ENCODE peak calls at places on chromosomes 11 and 22, in four cellular contexts. X is cardiac fibroblast, E is psoas muscle, L is GM03348. I is an unnamed sample.

GRCh38 chr11:30046211-30046945 is 29.5 kb upstream of the KCNA4 start:
- DNase-seq in E (no peak), L (no peak), X (no peak), I (no peak)

GRCh38 chr11:3614742-3615171 is 27.0 kb downstream of the ART5 start:
- DNase-seq in L (no peak), X (no peak), E (peak), I (no peak)

GRCh38 chr11:109236696-109237095 is 185.3 kb upstream of the C11orf87 start:
- DNase-seq in E (no peak), X (peak), L (peak), I (no peak)

GRCh38 chr11:111555255-111555654 is 14.7 kb downstream of the LAYN start:
- DNase-seq in X (no peak), E (no peak), L (no peak), I (no peak)

GRCh38 chr11:131503017-131503416 is 132.6 kb downstream of the NTM start:
- DNase-seq in E (no peak), X (no peak), L (no peak), I (no peak)

GRCh38 chr11:117832511-117832910 is 8.0 kb upstream of the FXYD2 start:
- DNase-seq in E (no peak), L (no peak), X (no peak), I (no peak)

GRCh38 chr11:115132829-115133228 is 371.4 kb downstream of the CADM1 start:
- DNase-seq in L (no peak), E (no peak), X (no peak), I (no peak)

GRCh38 chr11:66070604-66071325 is 693 bp downstream of the PACS1 start:
- DNase-seq in X (peak), L (peak), E (peak), I (no peak)

GRCh38 chr11:113091578-113091844 is 130.3 kb downstream of the NCAM1 start:
- DNase-seq in L (no peak), X (peak), E (no peak), I (no peak)

GRCh38 chr22:42880815-42881214 is 23.7 kb upstream of the ARFGAP3 start:
- DNase-seq in X (no peak), E (no peak), L (no peak), I (no peak)

GRCh38 chr11:81135570-81135969 is 1598.1 kb downstream of the FAM181B start:
- DNase-seq in L (no peak), E (no peak), X (no peak), I (no peak)

GRCh38 chr22:47289316-47289985 is 527.0 kb downstream of the TBC1D22A start:
- DNase-seq in E (peak), X (no peak), L (no peak), I (no peak)

GRCh38 chr11:2512431-2513407 is 67.9 kb downstream of the KCNQ1 start:
- DNase-seq in L (no peak), E (peak), X (no peak), I (no peak)

GRCh38 chr22:19705181-19705934 is 8.9 kb upstream of the SEPTIN5 start:
- DNase-seq in X (no peak), L (no peak), E (peak), I (no peak)

GRCh38 chr11:66365166-66365565 is 6.4 kb downstream of the SLC29A2 start:
- DNase-seq in L (no peak), E (peak), X (no peak), I (no peak)

GRCh38 chr22:30453731-30454510 is 17.9 kb downstream of the SEC14L3 start:
- DNase-seq in L (no peak), E (no peak), X (peak), I (no peak)

GRCh38 chr11:120208012-120208441 is 2.8 kb upstream of the OAF start:
- DNase-seq in L (no peak), E (no peak), X (peak), I (no peak)

GRCh38 chr22:19957445-19957844 is 15.8 kb upstream of the TXNRD2 start:
- DNase-seq in X (no peak), L (no peak), E (peak), I (no peak)

GRCh38 chr11:113345978-113346377 is 31.6 kb downstream of the TTC12 start:
- DNase-seq in L (no peak), E (no peak), X (no peak), I (no peak)

GRCh38 chr11:131538322-131538721 is 167.9 kb downstream of the NTM start:
- DNase-seq in L (no peak), E (no peak), X (no peak), I (no peak)

GRCh38 chr11:2135018-2135569 is 4.1 kb downstream of the IGF2 start:
- DNase-seq in L (no peak), E (peak), X (no peak), I (no peak)

GRCh38 chr22:26658671-26659478 is 1.5 kb downstream of the MIAT start:
- DNase-seq in L (peak), E (peak), X (peak), I (peak)

GRCh38 chr11:129268371-129268770 is 76.2 kb upstream of the ARHGAP32 start:
- DNase-seq in E (no peak), X (no peak), L (no peak), I (no peak)

GRCh38 chr22:42912049-42912448 is 55.0 kb upstream of the ARFGAP3 start:
- DNase-seq in X (peak), L (no peak), E (no peak), I (no peak)

GRCh38 chr11:86919557-86920210 is 35.5 kb downstream of the FZD4 start:
- DNase-seq in X (peak), L (peak), E (no peak), I (peak)